ENCODE peak calls at places on chromosomes 13 and 19, in four cellular contexts. V, N, U and Y are unnamed samples.

GRCh38 chr13:96090240-96091101 is 564 bp downstream of the HS6ST3 start:
- DNase-seq in U (no peak), N (no peak), V (no peak), Y (no peak)

GRCh38 chr19:41218615-41219507 is at the start of gene AXL:
- DNase-seq in U (no peak), N (peak; percentile 74), V (no peak), Y (peak; percentile 83)

GRCh38 chr13:20482275-20482761 is 43.3 kb downstream of the CRYL1 start:
- DNase-seq in V (no peak), N (no peak), U (no peak), Y (no peak)

GRCh38 chr19:50820549-50821247 is 2.9 kb downstream of the KLK1 start:
- DNase-seq in U (no peak), N (no peak), V (no peak), Y (no peak)

GRCh38 chr13:31774186-31774585 is 34.9 kb downstream of the RXFP2 start:
- DNase-seq in U (no peak), V (no peak), N (no peak), Y (peak; percentile 39)

GRCh38 chr19:52673014-52673413 is 34.9 kb upstream of the ZNF83 start:
- DNase-seq in N (no peak), U (no peak), V (no peak), Y (no peak)

GRCh38 chr13:33265607-33266006 is 19.9 kb downstream of the STARD13 start:
- DNase-seq in N (no peak), V (no peak), U (no peak), Y (no peak)

GRCh38 chr13:51869921-51870320 is 8.2 kb downstream of the CCDC70 start:
- DNase-seq in U (no peak), N (no peak), V (no peak), Y (no peak)

GRCh38 chr13:71962735-71963134 is 95.7 kb upstream of the DACH1 start:
- DNase-seq in V (no peak), N (no peak), U (no peak), Y (no peak)

GRCh38 chr13:29543230-29544215 is 52.0 kb downstream of the SLC7A1 start:
- DNase-seq in N (no peak), U (no peak), V (peak; percentile 80), Y (peak; percentile 84)

GRCh38 chr19:49554701-49555181 is 25.6 kb downstream of the NOSIP start:
- DNase-seq in U (no peak), N (no peak), V (peak; percentile 71), Y (no peak)

GRCh38 chr19:4061683-4062575 is 4.8 kb downstream of the ZBTB7A start:
- DNase-seq in N (no peak), U (no peak), V (no peak), Y (no peak)

GRCh38 chr19:18322759-18323460 is at the start of gene LSM4:
- DNase-seq in N (peak; percentile 71), V (peak; percentile 100), U (peak; percentile 100), Y (peak; percentile 96)

GRCh38 chr19:21482863-21483276 is 22.5 kb upstream of the ZNF429 start:
- DNase-seq in U (peak; percentile 49), N (no peak), V (peak; percentile 72), Y (no peak)
- TF ChIP-seq CTCF in U (peak; percentile 82), N (peak; percentile 59), V (peak; percentile 86), Y (peak; percentile 48)

GRCh38 chr13:111013196-111013595 is 98.3 kb upstream of the ANKRD10 start:
- DNase-seq in U (no peak), V (no peak), N (no peak), Y (no peak)
- TF ChIP-seq CTCF in U (no peak), V (no peak), N (no peak), Y (no peak)

GRCh38 chr19:28731577-28731976 is 481.4 kb downstream of the UQCRFS1 start:
- DNase-seq in U (no peak), N (no peak), V (no peak), Y (no peak)
- TF ChIP-seq CTCF in U (no peak), N (no peak), V (no peak), Y (no peak)

GRCh38 chr13:41944229-41944628 is 16.7 kb downstream of the VWA8 start:
- DNase-seq in V (no peak), U (no peak), N (no peak), Y (no peak)

GRCh38 chr13:41939403-41939802 is 21.5 kb downstream of the VWA8 start:
- DNase-seq in V (no peak), N (no peak), U (no peak), Y (no peak)

GRCh38 chr13:41944635-41945401 is 16.1 kb downstream of the VWA8 start:
- DNase-seq in U (no peak), N (no peak), V (no peak), Y (no peak)

GRCh38 chr13:41941174-41941573 is 19.7 kb downstream of the VWA8 start:
- DNase-seq in N (no peak), V (no peak), U (no peak), Y (peak; percentile 53)

GRCh38 chr13:41942462-41943094 is 18.3 kb downstream of the VWA8 start:
- DNase-seq in N (no peak), V (no peak), U (no peak), Y (peak; percentile 63)
- TF ChIP-seq CTCF in N (peak; percentile 67), V (no peak), U (no peak), Y (peak; percentile 76)

DNA sequence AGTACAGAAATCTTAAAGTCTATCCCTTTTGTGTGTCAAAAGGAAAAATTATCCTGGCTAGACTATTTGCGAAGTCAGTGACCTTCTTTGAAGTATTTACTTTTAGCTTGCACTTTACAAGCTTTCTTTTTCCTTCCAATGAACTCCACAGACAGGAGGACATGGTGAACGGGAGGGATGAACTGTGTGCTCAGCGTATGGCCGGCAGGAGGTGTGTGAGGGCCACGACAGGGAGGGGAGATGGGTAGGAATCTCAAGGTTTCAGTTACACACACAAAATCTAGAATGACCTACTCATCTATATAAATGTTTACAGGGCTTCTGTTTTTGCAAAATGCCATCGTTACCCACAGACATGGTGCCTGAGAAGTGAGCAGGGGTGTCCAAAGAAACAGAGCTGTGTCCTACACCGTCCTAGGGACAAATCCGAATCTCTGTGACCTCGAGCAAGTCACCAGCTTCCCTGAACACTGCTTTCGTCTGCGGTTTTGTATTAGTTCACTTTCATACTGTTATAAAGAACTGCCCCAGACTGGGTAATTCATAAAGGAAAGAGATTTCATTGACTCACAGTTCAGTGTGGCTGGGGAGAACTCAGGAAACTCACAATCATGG is 537.2 kb downstream of the LIG4 start:
- DNase-seq in N (no peak), U (no peak), V (no peak), Y (no peak)
- TF ChIP-seq CTCF in N (peak; percentile 28), U (no peak), V (no peak), Y (peak; percentile 39)

DNA sequence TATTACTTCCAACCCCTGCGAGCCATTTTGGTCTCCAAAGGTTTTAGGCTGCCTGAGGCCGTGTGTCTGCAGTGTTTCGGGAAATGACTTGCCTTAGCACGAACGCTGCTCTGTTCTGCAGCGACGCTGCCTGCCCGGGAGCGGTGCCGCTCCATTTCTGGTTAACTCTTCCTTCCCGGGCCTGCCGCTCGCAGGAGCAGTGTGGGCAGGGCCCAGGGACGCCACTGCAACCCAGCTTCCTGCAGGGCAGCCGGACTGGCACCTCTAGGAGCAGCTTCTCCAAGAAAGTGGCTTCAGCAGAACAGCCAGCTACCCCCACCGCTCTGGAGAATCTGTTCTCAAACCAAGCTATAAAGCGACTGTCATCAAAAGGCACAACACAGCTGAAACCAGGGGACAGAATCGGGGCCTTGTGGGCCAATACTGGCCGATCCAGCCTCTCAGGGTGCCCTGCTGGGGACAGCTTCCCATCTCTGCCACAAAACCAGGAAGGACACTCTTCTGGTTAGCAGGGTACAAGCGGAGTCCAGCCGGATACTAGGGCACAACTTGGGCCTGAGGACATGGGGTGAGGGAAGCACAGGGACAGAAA is 72.2 kb downstream of the KCTD15 start:
- DNase-seq in V (no peak), N (no peak), U (no peak), Y (no peak)
- TF ChIP-seq CTCF in V (no peak), N (no peak), U (no peak), Y (peak; percentile 24)

DNA sequence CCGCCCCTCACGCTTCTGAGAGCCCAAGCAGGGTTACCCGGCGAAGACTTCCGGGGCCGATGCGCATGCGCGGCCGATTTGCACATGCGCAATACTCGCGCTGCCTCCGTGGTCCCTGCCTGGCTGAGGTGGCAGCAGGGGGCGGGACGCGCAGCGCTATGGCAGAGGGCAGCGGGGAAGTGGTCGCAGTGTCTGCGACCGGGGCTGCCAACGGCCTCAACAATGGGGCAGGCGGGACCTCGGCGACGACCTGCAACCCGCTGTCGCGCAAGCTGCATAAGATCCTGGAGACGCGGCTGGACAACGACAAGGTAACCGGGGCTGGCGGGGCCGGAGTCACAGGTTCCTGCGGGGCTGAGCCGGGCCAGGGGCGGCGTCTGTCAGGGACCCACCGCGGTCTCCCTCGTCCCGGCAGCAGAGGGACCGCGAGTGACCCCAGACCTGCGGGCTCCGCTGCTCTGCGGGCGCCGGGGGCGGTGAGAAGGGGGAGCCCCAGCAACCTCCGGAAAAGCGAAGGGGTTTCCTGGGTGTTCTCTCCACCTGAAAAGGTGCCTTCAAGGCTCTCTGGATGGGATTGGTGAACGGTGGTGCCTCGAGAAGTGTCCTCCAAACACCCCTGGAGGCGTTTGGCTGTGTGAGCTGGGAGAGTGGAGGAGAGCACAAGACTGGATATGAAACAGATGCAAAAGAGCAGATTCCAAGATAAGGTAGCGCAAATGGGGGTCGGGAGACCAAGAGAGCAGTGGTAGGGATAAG is at the start of gene COG6:
- DNase-seq in V (peak; percentile 93), N (peak; percentile 24), U (peak; percentile 94), Y (peak; percentile 81)
- TF ChIP-seq CTCF in V (no peak), N (peak; percentile 18), U (peak; percentile 15), Y (peak; percentile 30)

GRCh38 chr19:14361824-14362223 is 19.4 kb upstream of the ADGRE5 start:
- DNase-seq in N (no peak), V (peak; percentile 71), U (no peak), Y (no peak)
- TF ChIP-seq CTCF in N (peak; percentile 14), V (peak; percentile 45), U (peak; percentile 29), Y (peak; percentile 39)